ENCODE peak calls at places on chromosomes 13 and 19, in seven cellular contexts. C, P, M, R, X, Y and Z are unnamed samples.

GRCh38 chr19:58558623-58559274 is 338 bp upstream of the UBE2M start:
- DNase-seq in C (peak), M (peak), Y (peak), P (peak), X (peak), R (peak), Z (peak)

GRCh38 chr13:53206455-53206854 is 177.8 kb downstream of the OLFM4 start:
- DNase-seq in C (no peak), X (no peak), M (no peak), R (no peak), P (no peak), Y (peak), Z (no peak)

GRCh38 chr13:102608944-102609343 is 12.2 kb downstream of the TPP2 start:
- DNase-seq in X (no peak), Y (no peak), C (no peak), P (no peak), M (no peak), R (no peak), Z (no peak)

GRCh38 chr19:15551183-15552004 is 43.1 kb downstream of the CYP4F22 start:
- DNase-seq in R (no peak), M (peak), Y (no peak), C (no peak), P (peak), X (peak), Z (peak)

GRCh38 chr19:8150998-8151397 is 1.6 kb upstream of the FBN3 start:
- DNase-seq in P (no peak), M (no peak), C (no peak), Y (no peak), R (no peak), X (no peak), Z (no peak)

GRCh38 chr13:73075546-73075945 is 16.7 kb downstream of the KLF5 start:
- DNase-seq in Y (no peak), X (no peak), R (no peak), C (no peak), P (no peak), M (no peak), Z (no peak)

GRCh38 chr19:48842744-48843162 is 6.5 kb upstream of the HSD17B14 start:
- DNase-seq in Y (peak), P (no peak), X (no peak), M (peak), R (peak), C (no peak), Z (no peak)

GRCh38 chr19:13206581-13206980 is 56.4 kb downstream of the IER2 start:
- DNase-seq in X (no peak), C (no peak), M (no peak), P (no peak), R (no peak), Y (no peak), Z (no peak)

GRCh38 chr13:98656223-98656622 is 79.3 kb upstream of the STK24 start:
- DNase-seq in X (no peak), M (no peak), P (no peak), C (no peak), Y (no peak), R (no peak), Z (no peak)

GRCh38 chr19:44626067-44626624 is 12.8 kb downstream of the IGSF23 start:
- DNase-seq in X (peak), Y (peak), C (peak), P (no peak), R (no peak), M (no peak), Z (no peak)

GRCh38 chr19:5079410-5079774 is 110.5 kb downstream of the KDM4B start:
- DNase-seq in C (no peak), P (no peak), Y (no peak), M (no peak), R (no peak), X (no peak), Z (no peak)

GRCh38 chr19:21610341-21610740 is 104.9 kb downstream of the ZNF429 start:
- DNase-seq in P (no peak), C (no peak), R (no peak), Y (no peak), X (no peak), M (no peak), Z (no peak)

GRCh38 chr13:102678339-102679122 is 16.3 kb downstream of the METTL21C start:
- DNase-seq in P (no peak), X (no peak), M (no peak), Y (no peak), R (no peak), C (no peak), Z (no peak)

GRCh38 chr19:46954502-46955004 is 65.1 kb upstream of the NPAS1 start:
- DNase-seq in C (no peak), M (no peak), X (no peak), Y (no peak), P (no peak), R (no peak), Z (no peak)

GRCh38 chr19:7986321-7987083 is 18.9 kb downstream of the ELAVL1 start:
- DNase-seq in X (no peak), C (peak), Y (peak), M (no peak), P (no peak), R (no peak), Z (no peak)

GRCh38 chr13:53098455-53098854 is 69.8 kb downstream of the OLFM4 start:
- DNase-seq in R (no peak), Y (no peak), X (no peak), P (no peak), M (no peak), C (no peak), Z (no peak)

GRCh38 chr19:347946-348861 is 3.6 kb upstream of the MIER2 start:
- DNase-seq in P (no peak), X (no peak), M (no peak), Y (no peak), R (no peak), C (no peak), Z (no peak)

GRCh38 chr19:19610376-19611240 is 7.9 kb downstream of the PBX4 start:
- DNase-seq in R (no peak), P (no peak), C (no peak), Y (peak), X (no peak), M (no peak), Z (no peak)

GRCh38 chr19:7139095-7139494 is 69.6 kb downstream of the ZNF557 start:
- DNase-seq in M (no peak), Y (no peak), C (no peak), X (no peak), R (no peak), P (no peak), Z (no peak)

GRCh38 chr13:23407996-23408395 is 25.5 kb downstream of the SACS start:
- DNase-seq in Y (no peak), C (no peak), P (no peak), R (no peak), X (no peak), M (no peak), Z (no peak)

GRCh38 chr19:8110931-8111330 is 38.5 kb downstream of the FBN3 start:
- DNase-seq in Y (no peak), X (no peak), R (no peak), P (no peak), M (no peak), C (no peak), Z (no peak)

GRCh38 chr19:4694211-4694987 is 24.3 kb upstream of the MYDGF start:
- DNase-seq in P (peak), R (peak), X (no peak), Y (peak), M (no peak), C (peak), Z (no peak)

GRCh38 chr13:68304287-68304893 is 1074.3 kb upstream of the PCDH9 start:
- DNase-seq in Y (peak), R (no peak), M (no peak), X (no peak), P (no peak), C (no peak), Z (no peak)

GRCh38 chr19:45478454-45479238 is 10.8 kb downstream of the FOSB start:
- DNase-seq in P (peak), C (peak), R (peak), Y (peak), M (peak), X (peak), Z (peak)

GRCh38 chr13:73778242-73778864 is 355.9 kb downstream of the KLF12 start:
- DNase-seq in C (no peak), M (no peak), P (no peak), R (no peak), Y (no peak), X (no peak), Z (no peak)

GRCh38 chr13:111158136-111158805 is 43.2 kb downstream of the ARHGEF7 start:
- DNase-seq in P (no peak), R (peak), X (no peak), Y (peak), C (no peak), M (no peak), Z (no peak)

GRCh38 chr19:57512845-57513244 is 13.1 kb downstream of the ZNF773 start:
- DNase-seq in P (no peak), M (no peak), X (no peak), C (no peak), Y (peak), R (no peak), Z (no peak)

GRCh38 chr19:32566246-32566830 is 14.7 kb upstream of the PDCD5 start:
- DNase-seq in M (no peak), P (no peak), R (no peak), C (no peak), X (no peak), Y (peak), Z (no peak)

GRCh38 chr13:90428522-90429210 is 918.8 kb upstream of the MIR17HG start:
- DNase-seq in P (no peak), M (no peak), C (no peak), R (no peak), X (no peak), Y (no peak), Z (no peak)

GRCh38 chr13:74258951-74259350 is 124.7 kb upstream of the KLF12 start:
- DNase-seq in R (no peak), Y (no peak), M (no peak), C (no peak), P (no peak), X (no peak), Z (no peak)

GRCh38 chr13:106603568-106603967 is 35.6 kb upstream of the ARGLU1 start:
- DNase-seq in X (no peak), R (no peak), M (no peak), P (no peak), Y (no peak), C (no peak), Z (no peak)

GRCh38 chr13:100300708-100301107 is 211.8 kb downstream of the PCCA start:
- DNase-seq in P (no peak), M (no peak), R (no peak), X (no peak), Y (no peak), C (no peak), Z (no peak)

GRCh38 chr13:38228322-38228721 is 121.3 kb upstream of the UFM1 start:
- DNase-seq in R (no peak), P (no peak), C (no peak), X (no peak), Y (no peak), M (no peak), Z (no peak)

GRCh38 chr19:21912654-21913053 is 76.7 kb upstream of the ZNF43 start:
- DNase-seq in C (no peak), P (no peak), M (no peak), X (no peak), Y (no peak), R (no peak), Z (no peak)

GRCh38 chr13:99417821-99418662 is 83.2 kb upstream of the TM9SF2 start:
- DNase-seq in X (no peak), R (no peak), Y (no peak), P (no peak), M (peak), C (no peak), Z (no peak)

GRCh38 chr13:113499936-113500335 is 9.4 kb upstream of the DCUN1D2 start:
- DNase-seq in R (no peak), M (no peak), Y (peak), P (no peak), X (no peak), C (no peak), Z (no peak)

GRCh38 chr19:6099633-6100032 is 10.7 kb downstream of the RFX2 start:
- DNase-seq in P (no peak), X (no peak), C (no peak), Y (no peak), M (no peak), R (no peak), Z (no peak)
- H3K4me3 ChIP-seq in P (no peak), X (no peak), C (no peak), Y (no peak), M (no peak), R (no peak), Z (no peak)

GRCh38 chr19:11833541-11833940 is 15.0 kb upstream of the ZNF439 start:
- DNase-seq in Y (no peak), C (no peak), R (no peak), P (no peak), X (no peak), M (no peak), Z (no peak)

GRCh38 chr19:11832253-11832912 is 16.1 kb upstream of the ZNF439 start:
- DNase-seq in M (no peak), P (no peak), X (no peak), Y (no peak), R (no peak), C (no peak), Z (no peak)
- TF ChIP-seq CTCF in M (no peak), P (no peak), X (no peak), Y (no peak), R (no peak), C (no peak), Z (no peak)

GRCh38 chr19:17411801-17412200 is 6.4 kb upstream of the BST2 start:
- DNase-seq in M (no peak), C (no peak), Y (no peak), R (no peak), P (no peak), X (no peak), Z (no peak)

GRCh38 chr19:17419154-17419490 is 725 bp upstream of the MVB12A start:
- DNase-seq in C (no peak), P (no peak), M (no peak), R (no peak), Y (no peak), X (no peak), Z (no peak)

GRCh38 chr19:17418710-17419109 is 1.1 kb upstream of the MVB12A start:
- DNase-seq in M (no peak), R (no peak), P (no peak), X (no peak), C (no peak), Y (no peak), Z (no peak)

GRCh38 chr19:17414097-17414496 is 5.8 kb upstream of the MVB12A start:
- DNase-seq in C (no peak), Y (no peak), X (no peak), P (no peak), M (no peak), R (no peak), Z (no peak)

DNA sequence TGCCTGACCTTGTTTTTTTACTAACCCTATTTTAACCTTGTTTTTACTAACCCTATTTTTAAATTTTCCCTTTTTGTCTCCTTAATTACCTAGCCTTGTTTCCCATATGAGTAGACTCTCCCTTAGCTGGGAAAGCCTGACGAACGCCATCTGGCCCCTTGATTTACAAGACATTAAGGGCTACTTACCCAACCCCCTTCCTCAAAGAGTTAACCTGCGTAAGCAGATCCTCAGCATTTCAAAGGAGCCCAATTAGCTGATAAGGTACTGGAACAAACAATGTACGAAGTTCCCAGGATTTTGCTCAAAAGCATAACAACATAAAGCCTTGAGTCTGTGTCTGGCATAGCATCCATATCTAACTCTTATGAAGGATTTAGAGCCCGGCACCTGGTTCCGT is 4.7 kb upstream of the MVB12A start:
- DNase-seq in R (no peak), C (no peak), M (peak), P (no peak), X (no peak), Y (no peak), Z (no peak)
- H3K4me3 ChIP-seq in R (no peak), C (no peak), M (no peak), P (no peak), X (no peak), Y (no peak), Z (no peak)

DNA sequence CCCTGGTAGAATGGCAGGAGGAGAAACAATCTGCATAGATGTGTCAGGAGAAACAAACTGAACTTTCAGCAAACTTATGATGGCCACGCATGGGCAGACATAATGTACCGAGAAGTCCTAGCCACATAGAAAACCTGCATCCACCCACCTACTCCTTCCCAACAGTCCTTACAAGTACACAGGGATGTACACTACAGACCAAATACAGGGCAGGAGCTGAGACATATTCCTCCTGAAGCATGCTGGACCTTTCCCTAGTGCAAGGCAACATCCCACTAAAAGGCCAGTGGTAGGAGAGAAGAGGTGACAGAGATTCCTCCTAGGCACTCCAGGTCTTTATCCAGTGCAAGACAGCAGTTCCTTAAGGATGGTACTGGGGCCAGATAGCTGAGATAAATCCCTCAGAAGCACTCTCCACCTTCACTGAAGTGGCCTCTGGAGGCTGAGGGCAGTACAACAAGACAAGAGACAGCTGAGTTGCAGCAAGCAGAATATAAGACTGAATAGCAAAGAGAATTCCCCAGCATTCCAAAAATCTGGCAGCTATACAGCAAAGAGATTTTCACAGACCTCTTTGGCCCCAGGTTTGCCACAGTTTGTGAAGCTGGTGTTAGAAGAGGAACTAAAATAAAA is 18.3 kb downstream of the VWA8 start:
- DNase-seq in C (peak), M (no peak), Y (peak), P (no peak), R (no peak), X (no peak), Z (no peak)
- TF ChIP-seq CTCF in C (peak), M (no peak), Y (peak), P (no peak), R (no peak), X (no peak), Z (peak)

GRCh38 chr19:50361290-50362029 is 4.0 kb downstream of the NAPSA start:
- DNase-seq in P (no peak), Y (no peak), R (no peak), X (no peak), C (no peak), M (no peak), Z (no peak)

GRCh38 chr19:50359432-50359818 is 6.0 kb downstream of the NAPSA start:
- DNase-seq in Y (no peak), X (no peak), P (no peak), R (no peak), C (no peak), M (no peak), Z (no peak)

GRCh38 chr19:50362656-50363424 is 2.6 kb downstream of the NAPSA start:
- DNase-seq in R (no peak), M (no peak), X (no peak), Y (no peak), C (no peak), P (no peak), Z (no peak)

GRCh38 chr19:50358483-50359431 is 6.7 kb downstream of the NAPSA start:
- DNase-seq in M (peak), X (peak), C (no peak), Y (peak), P (peak), R (no peak), Z (peak)

DNA sequence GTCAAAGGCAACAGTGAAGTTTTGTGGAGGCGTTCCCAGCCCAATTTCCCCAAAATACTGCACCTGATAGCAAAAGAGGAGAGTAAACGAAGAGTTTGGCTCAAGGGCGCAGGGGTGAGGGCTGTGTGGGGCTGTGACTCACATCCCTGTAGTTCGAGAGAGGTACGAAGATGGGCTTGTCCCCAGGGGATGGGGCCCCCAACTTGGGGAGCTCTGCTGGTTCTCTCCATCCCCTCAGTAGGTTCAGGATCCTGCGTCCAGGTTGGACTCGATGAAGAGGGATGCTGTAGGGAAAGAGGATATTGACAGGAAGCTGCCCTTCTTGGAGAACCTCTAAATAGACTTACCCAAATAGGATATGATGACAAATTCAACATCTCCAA is 3.4 kb downstream of the NAPSA start:
- DNase-seq in M (no peak), X (no peak), Y (no peak), R (no peak), C (no peak), P (no peak), Z (no peak)
- H3K4me3 ChIP-seq in M (no peak), X (no peak), Y (no peak), R (no peak), C (no peak), P (no peak), Z (no peak)

GRCh38 chr13:57630661-57631606 is 610 bp upstream of the PCDH17 start:
- DNase-seq in C (no peak), R (no peak), P (no peak), M (no peak), X (peak), Y (no peak), Z (no peak)
- TF ChIP-seq CTCF in C (no peak), R (no peak), P (no peak), M (no peak), X (no peak), Y (no peak), Z (no peak)

DNA sequence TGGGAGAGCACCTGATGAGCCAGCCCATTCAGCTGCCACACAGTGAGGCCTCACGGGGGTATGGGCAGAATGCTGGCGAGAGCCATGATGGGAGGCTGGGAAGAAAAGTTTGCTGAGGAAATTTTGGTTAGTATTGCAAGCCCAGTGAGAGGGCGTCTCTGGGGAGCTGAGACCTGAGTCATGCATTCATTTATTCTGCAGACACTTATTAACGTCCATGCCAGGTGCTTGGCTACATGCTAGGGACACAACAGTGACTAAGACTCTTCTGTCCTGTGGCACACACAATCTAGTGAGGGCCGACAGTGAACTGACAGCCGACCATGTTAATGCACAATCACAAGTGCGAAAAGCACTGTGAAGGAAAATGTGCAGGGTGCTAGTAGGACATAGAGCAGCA is 27.2 kb downstream of the WDR62 start:
- DNase-seq in C (no peak), P (no peak), M (no peak), R (no peak), Y (no peak), X (no peak), Z (no peak)
- H3K4me3 ChIP-seq in C (no peak), P (no peak), M (no peak), R (no peak), Y (no peak), X (no peak), Z (no peak)

GRCh38 chr19:54159352-54160181 is at the start of gene LENG1:
- DNase-seq in X (peak), Y (peak), C (peak), P (peak), R (peak), M (peak), Z (peak)
- TF ChIP-seq CTCF in X (peak), Y (peak), C (peak), P (peak), R (peak), M (peak), Z (no peak)